ENCODE peak calls at places on chromosomes 11 and 22, in ten cellular contexts. N, P, B, C, E, A, Z, X, F and V are unnamed samples.

GRCh38 chr11:416757-417621 is 2.2 kb upstream of the SIGIRR start:
- DNase-seq in A (peak; percentile 79), C (peak; percentile 78), N (peak; percentile 45), E (peak; percentile 54), Z (no peak), F (no peak), B (no peak), X (no peak), P (peak; percentile 65), V (no peak)

GRCh38 chr11:28628412-28628811 is 520.2 kb downstream of the METTL15 start:
- DNase-seq in F (no peak), Z (no peak), B (peak; percentile 51), N (no peak), X (no peak), C (no peak), P (no peak), E (no peak), A (no peak), V (no peak)

GRCh38 chr11:128734439-128735224 is 40.8 kb downstream of the FLI1 start:
- DNase-seq in P (no peak), A (no peak), N (no peak), F (peak; percentile 82), X (no peak), Z (no peak), E (no peak), C (peak; percentile 38), B (no peak), V (no peak)

GRCh38 chr11:131875611-131876010 is 505.2 kb downstream of the NTM start:
- DNase-seq in X (no peak), P (peak; percentile 73), N (no peak), F (no peak), E (no peak), A (no peak), Z (no peak), C (no peak), B (no peak), V (no peak)

GRCh38 chr22:45597460-45598192 is 74.0 kb upstream of the ATXN10 start:
- DNase-seq in F (no peak), B (no peak), N (no peak), P (no peak), C (no peak), Z (no peak), A (peak; percentile 22), X (peak; percentile 86), E (no peak), V (no peak)

GRCh38 chr11:32109138-32109537 is 18.3 kb downstream of the RCN1 start:
- DNase-seq in C (no peak), B (no peak), X (no peak), Z (no peak), F (no peak), N (no peak), A (peak; percentile 87), E (peak; percentile 61), P (no peak), V (no peak)

GRCh38 chr11:29844701-29845379 is 172.0 kb downstream of the KCNA4 start:
- DNase-seq in N (no peak), P (no peak), Z (no peak), A (no peak), F (no peak), B (no peak), C (no peak), X (no peak), E (no peak), V (no peak)

GRCh38 chr11:26231252-26231661 is 100.7 kb upstream of the ANO3 start:
- DNase-seq in Z (no peak), X (no peak), P (peak; percentile 92), C (no peak), B (no peak), N (peak; percentile 94), A (peak; percentile 84), E (peak; percentile 57), F (no peak), V (no peak)

GRCh38 chr11:66920978-66921784 is 37.0 kb downstream of the PC start:
- DNase-seq in C (no peak), A (no peak), X (no peak), F (no peak), B (no peak), N (no peak), P (no peak), Z (peak; percentile 59), E (no peak), V (no peak)

GRCh38 chr22:20101638-20102037 is 14.3 kb upstream of the RANBP1 start:
- DNase-seq in A (no peak), C (no peak), E (no peak), N (no peak), Z (no peak), X (no peak), F (no peak), B (no peak), P (no peak), V (no peak)

GRCh38 chr11:86201371-86201770 is 43.2 kb upstream of the EED start:
- DNase-seq in X (no peak), Z (no peak), P (no peak), C (no peak), N (no peak), A (no peak), E (no peak), B (no peak), F (no peak), V (no peak)

GRCh38 chr11:116193321-116194114 is 579.3 kb downstream of the BUD13 start:
- DNase-seq in N (peak; percentile 2), Z (no peak), F (no peak), X (peak; percentile 17), E (peak; percentile 25), A (peak; percentile 49), P (peak; percentile 46), C (peak; percentile 44), B (peak; percentile 51), V (peak; percentile 39)

GRCh38 chr11:58394195-58394594 is 12.5 kb downstream of the OR5B3 start:
- DNase-seq in X (peak; percentile 62), A (peak; percentile 99), E (peak; percentile 68), B (no peak), C (no peak), N (peak; percentile 73), P (peak; percentile 90), F (no peak), Z (no peak), V (no peak)
- H3K9ac ChIP-seq in X (no peak overlapping the region), A (peak overlapping the region; percentile 40), E (no peak overlapping the region), B (no peak overlapping the region), C (no peak overlapping the region), N (no peak overlapping the region), P (no peak overlapping the region), F (no peak overlapping the region), Z (no peak overlapping the region), V (no peak overlapping the region)

GRCh38 chr22:49274754-49275380 is 552.8 kb downstream of the BRD1 start:
- DNase-seq in C (no peak), Z (no peak), F (no peak), A (no peak), P (no peak), N (no peak), X (no peak), B (no peak), E (no peak), V (no peak)

GRCh38 chr22:49282596-49282995 is 545.1 kb downstream of the BRD1 start:
- DNase-seq in F (no peak), B (no peak), X (no peak), C (no peak), N (no peak), E (no peak), P (no peak), A (no peak), Z (no peak), V (no peak)

GRCh38 chr22:49276567-49276966 is 551.1 kb downstream of the BRD1 start:
- DNase-seq in N (no peak), E (no peak), B (no peak), F (no peak), C (no peak), Z (no peak), A (no peak), X (no peak), P (no peak), V (no peak)

GRCh38 chr22:49281467-49282340 is 546.0 kb downstream of the BRD1 start:
- DNase-seq in P (no peak), F (no peak), B (no peak), Z (peak; percentile 27), N (no peak), C (no peak), X (no peak), E (no peak), A (no peak), V (no peak)

DNA sequence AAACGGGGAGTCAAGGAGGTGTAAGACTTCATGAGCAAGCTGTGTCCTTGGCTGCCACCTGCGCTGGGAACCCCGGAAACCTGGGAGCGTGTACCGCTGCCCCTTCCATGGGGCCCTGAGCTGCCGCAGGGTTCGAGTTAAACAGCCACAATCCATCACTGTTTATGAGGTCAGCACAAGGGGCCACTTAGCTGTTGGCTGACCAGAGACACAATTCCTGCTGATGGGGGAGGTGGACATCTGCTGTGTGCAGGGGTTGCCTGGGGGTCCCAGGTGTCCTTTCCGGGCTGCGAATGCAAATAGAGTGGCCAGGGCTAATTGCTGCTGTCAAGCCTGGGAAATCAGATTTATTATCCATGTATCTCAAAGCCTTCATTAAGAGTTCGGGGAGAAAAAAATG is 549.3 kb downstream of the BRD1 start:
- DNase-seq in F (no peak), X (no peak), Z (no peak), B (no peak), C (no peak), E (no peak), A (no peak), N (no peak), P (no peak), V (no peak)
- H3K9me3 ChIP-seq in F (no peaks in the 10 kb centered on the region), X (no peaks in the 10 kb centered on the region), Z (no peaks in the 10 kb centered on the region), B (peaks cover 4% of the 10 kb centered on the region), C (no peaks in the 10 kb centered on the region), E (peaks cover 7% of the 10 kb centered on the region), A (no peaks in the 10 kb centered on the region), N (peaks cover 30% of the 10 kb centered on the region), P (no peaks in the 10 kb centered on the region), V (no peaks in the 10 kb centered on the region)

DNA sequence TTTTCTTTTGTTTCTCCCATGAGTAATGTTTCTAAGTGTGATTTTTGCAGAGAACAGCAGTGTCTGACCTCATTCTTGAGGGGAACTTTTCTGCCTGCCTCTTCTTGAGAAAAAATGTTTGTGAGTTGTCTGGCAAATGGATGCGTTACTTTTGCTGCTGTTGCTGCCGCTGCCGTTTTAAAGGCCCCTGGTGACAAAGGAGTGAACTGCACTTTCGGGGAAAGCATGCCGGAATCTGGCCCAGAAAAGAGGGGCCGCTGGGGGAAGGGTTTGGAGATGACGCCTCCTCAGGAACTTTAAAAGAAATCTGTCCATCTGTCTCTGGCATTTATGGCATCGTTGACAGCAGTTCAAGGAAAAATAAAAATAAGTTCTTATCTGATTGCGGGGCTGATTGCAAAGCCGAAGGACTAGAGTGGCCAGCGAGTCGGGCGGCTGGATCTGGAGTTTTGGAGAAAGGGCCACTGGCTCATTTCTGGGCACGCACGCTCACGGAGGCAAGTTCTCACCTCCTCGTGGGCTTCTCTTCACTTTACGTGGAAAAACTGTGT is 16.5 kb downstream of the ZBTB16 start:
- DNase-seq in E (peak; percentile 68), B (peak; percentile 32), X (peak; percentile 15), P (peak; percentile 85), F (no peak), C (no peak), Z (peak; percentile 63), A (peak; percentile 51), N (no peak), V (no peak)
- H3K9ac ChIP-seq in E (peak overlapping the region; percentile 82), B (no peak overlapping the region), X (no peak overlapping the region), P (no peak overlapping the region), F (no peak overlapping the region), C (no peak overlapping the region), Z (no peak overlapping the region), A (no peak overlapping the region), N (no peak overlapping the region), V (no peak overlapping the region)

DNA sequence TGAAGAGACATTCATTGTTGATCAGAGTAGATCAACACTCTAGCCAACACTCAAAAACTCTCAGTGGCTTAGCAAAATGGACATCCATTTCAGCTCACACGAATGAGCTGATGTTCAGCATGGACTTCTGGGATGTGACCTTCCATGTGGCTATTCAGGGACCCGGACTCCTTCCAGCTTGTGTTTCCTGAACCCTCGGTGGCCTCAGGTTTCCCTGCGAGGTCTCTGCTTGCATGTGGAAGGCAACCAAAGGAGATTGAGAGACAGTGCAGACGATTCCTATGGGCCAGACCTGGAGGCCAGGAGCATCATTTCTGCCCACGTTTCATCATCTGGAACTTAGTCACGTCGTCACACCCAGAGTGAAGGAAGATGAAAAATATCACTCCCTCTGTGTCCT is 1137.4 kb downstream of the TBC1D22A start:
- DNase-seq in C (no peak), A (no peak), E (no peak), X (no peak), P (no peak), B (no peak), Z (no peak), N (no peak), F (no peak), V (no peak)
- H3K9me3 ChIP-seq in C (no peaks in the 10 kb centered on the region), A (no peaks in the 10 kb centered on the region), E (peaks cover 12% of the 10 kb centered on the region), X (no peaks in the 10 kb centered on the region), P (no peaks in the 10 kb centered on the region), B (no peaks in the 10 kb centered on the region), Z (no peaks in the 10 kb centered on the region), N (peaks cover 28% of the 10 kb centered on the region), F (no peaks in the 10 kb centered on the region), V (no peaks in the 10 kb centered on the region)